ENCODE peak calls at places on chromosomes 2 and 18, in six cellular contexts. S is astrocyte, Z is astrocyte of the spinal cord, T is A549, I is CD14-positive monocyte, H is PC-9. O is an unnamed sample.

GRCh38 chr2:180966378-180966777 is 14.0 kb upstream of the UBE2E3 start:
- DNase-seq in Z (no peak), H (no peak), S (no peak), T (no peak), I (no peak), O (no peak)

GRCh38 chr2:186771850-186772463 is 77.0 kb downstream of the ZSWIM2 start:
- DNase-seq in T (no peak), I (no peak), S (no peak), H (peak; percentile 93), Z (peak; percentile 68), O (no peak)

GRCh38 chr2:216406861-216407260 is 5.4 kb upstream of the SMARCAL1 start:
- DNase-seq in I (no peak), H (no peak), S (no peak), Z (no peak), T (no peak), O (no peak)

GRCh38 chr2:215849771-215850170 is 163.6 kb downstream of the MREG start:
- DNase-seq in I (no peak), H (no peak), T (no peak), Z (no peak), S (no peak), O (no peak)

GRCh38 chr2:32250290-32250689 is 14.4 kb downstream of the NLRC4 start:
- DNase-seq in H (no peak), S (no peak), I (no peak), Z (peak; percentile 25), T (no peak), O (no peak)

GRCh38 chr2:168278424-168278888 is 31.1 kb upstream of the STK39 start:
- DNase-seq in H (peak; percentile 52), T (no peak), I (no peak), Z (peak; percentile 78), S (peak; percentile 83), O (no peak)

GRCh38 chr2:50620783-50621182 is 411.1 kb downstream of the NRXN1 start:
- DNase-seq in S (no peak), T (no peak), I (no peak), H (no peak), Z (no peak), O (no peak)

GRCh38 chr18:51370996-51371395 is 173.5 kb upstream of the MEX3C start:
- DNase-seq in H (no peak), T (no peak), S (no peak), Z (no peak), I (no peak), O (no peak)

GRCh38 chr2:166373105-166373504 is 2.6 kb downstream of the SCN9A start:
- DNase-seq in T (no peak), H (no peak), S (no peak), I (no peak), Z (no peak), O (no peak)

GRCh38 chr2:20604957-20605381 is 45.9 kb downstream of the HS1BP3 start:
- DNase-seq in H (no peak), T (no peak), S (peak; percentile 92), Z (peak; percentile 89), I (no peak), O (peak; percentile 22)

GRCh38 chr2:57207191-57207590 is 839.4 kb upstream of the VRK2 start:
- DNase-seq in I (no peak), Z (no peak), S (no peak), H (no peak), T (no peak), O (no peak)

DNA sequence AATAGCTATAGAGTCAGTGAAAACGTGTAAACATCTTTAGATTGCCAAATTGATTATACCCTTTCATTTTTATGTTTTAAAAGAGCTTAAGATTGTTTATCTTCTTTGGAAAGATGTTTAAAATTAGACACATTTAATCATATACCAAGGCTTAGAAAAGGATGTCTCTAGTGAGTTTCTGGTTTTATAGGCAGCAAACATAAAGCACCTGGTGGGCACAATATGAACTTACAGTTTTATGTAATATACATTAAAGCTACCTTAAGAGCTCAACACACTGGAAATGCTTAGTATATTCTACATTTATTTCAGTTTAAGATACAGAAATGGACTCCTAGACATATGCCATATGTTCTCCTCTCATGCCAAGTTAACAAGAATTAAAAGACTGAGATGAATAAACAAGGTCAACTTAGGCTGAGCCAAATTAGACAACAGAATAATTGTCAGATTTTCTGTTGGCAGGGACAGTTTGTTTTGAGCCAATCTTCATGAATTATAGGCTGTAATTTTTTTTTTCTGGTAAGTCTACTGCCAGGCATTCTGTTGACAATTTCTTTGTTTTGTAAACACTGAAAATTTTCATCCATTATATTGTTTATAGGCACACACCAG is 112.7 kb downstream of the OTX1 start:
- DNase-seq in Z (no peak), I (no peak), S (no peak), T (no peak), H (no peak), O (no peak)
- TF ChIP-seq CTCF in Z (no peak), I (no peak), S (no peak), T (no peak), H (no peak), O (no peak)

DNA sequence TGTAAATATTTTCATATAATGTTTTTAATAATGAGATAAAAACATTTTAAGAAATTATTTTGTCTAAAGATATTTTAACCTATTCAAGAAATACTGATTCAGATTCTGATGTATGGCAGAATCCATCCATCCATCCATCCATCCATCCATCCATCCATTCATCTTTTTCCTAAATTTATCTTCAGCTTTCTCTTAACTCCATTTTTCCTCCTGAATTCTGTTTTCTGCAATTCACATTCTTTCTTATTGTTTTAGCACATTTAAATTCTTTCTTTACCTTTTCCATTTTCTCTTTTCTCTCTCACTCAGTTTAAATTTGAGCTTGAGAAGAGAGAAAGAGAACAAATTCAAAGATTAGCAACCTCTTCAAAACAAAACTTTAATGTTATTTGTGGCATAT is 3.6 kb downstream of the LRP1B start:
- DNase-seq in T (no peak), I (no peak), Z (no peak), S (no peak), H (no peak), O (no peak)
- TF ChIP-seq CTCF in T (no peak), I (no peak), Z (no peak), S (no peak), H (no peak), O (no peak)

GRCh38 chr2:27442282-27442980 is at the start of gene KRTCAP3:
- DNase-seq in S (no peak), Z (no peak), H (peak; percentile 69), T (no peak), I (no peak), O (no peak)

GRCh38 chr2:27445155-27445554 is 3.0 kb downstream of the KRTCAP3 start:
- DNase-seq in T (no peak), I (no peak), H (no peak), Z (no peak), S (no peak), O (no peak)

GRCh38 chr2:27442981-27443323 is 771 bp downstream of the KRTCAP3 start:
- DNase-seq in I (no peak), Z (no peak), H (no peak), T (no peak), S (no peak), O (no peak)

GRCh38 chr2:27441226-27441926 is 805 bp upstream of the KRTCAP3 start:
- DNase-seq in T (no peak), H (no peak), S (no peak), I (no peak), Z (no peak), O (no peak)

GRCh38 chr2:27441958-27442281 is 261 bp upstream of the KRTCAP3 start:
- DNase-seq in S (no peak), I (no peak), Z (no peak), H (no peak), T (no peak), O (no peak)
- TF ChIP-seq CTCF in S (no peak), I (no peak), Z (no peak), H (peak; percentile 68), T (no peak), O (no peak)

DNA sequence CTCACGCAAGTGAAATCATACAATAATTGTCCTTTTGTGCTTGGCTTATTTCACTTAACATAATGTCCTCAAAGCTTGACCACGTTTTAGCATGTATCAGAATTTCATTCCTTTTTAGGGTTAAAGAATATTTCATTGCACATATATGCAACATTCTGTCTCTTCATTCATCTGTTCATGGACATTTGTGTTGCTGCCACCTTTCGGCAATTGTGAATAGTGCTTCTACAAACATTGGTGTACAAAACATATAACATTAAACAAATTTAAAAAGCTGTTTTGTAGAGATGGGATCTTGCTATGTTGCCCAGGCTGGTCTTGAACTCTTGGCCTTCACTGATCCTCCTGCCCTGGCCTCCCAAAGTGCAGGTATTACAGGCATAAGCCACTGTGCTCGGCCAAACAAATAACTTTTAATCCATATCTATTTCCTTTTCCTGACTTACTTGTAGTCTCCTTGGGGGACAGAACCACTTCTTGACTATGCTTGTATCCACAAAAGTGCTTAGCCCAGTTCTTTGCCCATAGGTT is 209.3 kb downstream of the SLC4A3 start:
- DNase-seq in H (no peak), I (no peak), S (no peak), T (peak; percentile 11), Z (peak; percentile 12), O (no peak)
- TF ChIP-seq CTCF in H (peak; percentile 74), I (no peak), S (peak; percentile 14), T (peak; percentile 55), Z (peak; percentile 55), O (peak; percentile 67)

GRCh38 chr2:73260338-73260984 is 23.8 kb downstream of the FBXO41 start:
- DNase-seq in I (no peak), H (no peak), Z (peak; percentile 33), S (peak; percentile 13), T (peak; percentile 84), O (no peak)
- TF ChIP-seq CTCF in I (no peak), H (peak; percentile 64), Z (peak; percentile 54), S (peak; percentile 26), T (peak; percentile 61), O (peak; percentile 72)

DNA sequence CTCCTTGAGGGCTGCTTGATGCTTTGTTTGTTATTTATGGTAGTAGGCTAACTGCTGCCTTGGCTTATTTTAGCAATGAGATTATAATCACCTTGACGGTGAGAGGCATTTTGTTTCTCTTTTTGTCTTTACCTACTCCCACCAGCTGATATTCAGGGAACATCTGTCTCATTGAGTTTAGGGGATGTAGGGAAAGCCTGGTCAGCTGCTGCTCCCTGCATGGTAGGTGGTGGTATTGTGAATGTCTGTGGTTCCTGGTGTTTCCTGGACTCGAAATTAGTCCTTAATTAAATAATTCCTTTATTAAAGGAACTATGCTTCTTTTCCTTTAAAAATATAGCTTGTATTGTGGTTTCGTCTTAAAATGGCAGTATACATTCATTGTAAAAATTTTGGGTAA is 77.8 kb downstream of the ADAM23 start:
- DNase-seq in S (no peak), T (no peak), I (no peak), H (no peak), Z (no peak), O (no peak)
- TF ChIP-seq CTCF in S (no peak), T (no peak), I (no peak), H (no peak), Z (no peak), O (no peak)

GRCh38 chr18:13726228-13726971 is at the start of the genes FAM210A and RNMT:
- DNase-seq in H (peak; percentile 87), T (peak; percentile 56), S (peak; percentile 91), Z (peak; percentile 96), I (peak; percentile 95), O (peak; percentile 99)
- TF ChIP-seq CTCF in H (no peak), T (no peak), S (no peak), Z (no peak), I (no peak), O (peak; percentile 41)

O was measured in chondrocyte.